ENCODE peak calls at places on chromosomes 2 and 18, in four cellular contexts. F is CD4-positive, alpha-beta T cell; P is activated B cell treated with CpG ODN at 0.5 μM for 24 hours; W is AG10803. X is an unnamed sample.

GRCh38 chr18:48168861-48169260 is 238.4 kb upstream of the SMAD2 start:
- DNase-seq in F (no peak), P (no peak), W (no peak), X (no peak)

GRCh38 chr2:240604291-240604938 is 17.9 kb downstream of the CAPN10 start:
- DNase-seq in F (no peak), P (no peak), W (peak; percentile 16), X (peak; percentile 52)

GRCh38 chr18:79625195-79625923 is 54.2 kb upstream of the CTDP1 start:
- DNase-seq in F (no peak), P (peak; percentile 42), W (no peak), X (no peak)

GRCh38 chr2:239910404-239910803 is 114.7 kb downstream of the NDUFA10 start:
- DNase-seq in F (no peak), P (no peak), W (no peak), X (no peak)

GRCh38 chr18:3924455-3924854 is 474.5 kb downstream of the TGIF1 start:
- DNase-seq in F (no peak), P (no peak), W (no peak), X (no peak)

GRCh38 chr18:59690216-59691045 is 6.8 kb downstream of the CCBE1 start:
- DNase-seq in F (no peak), P (no peak), W (peak; percentile 45), X (no peak)

GRCh38 chr2:179354739-179355537 is 90.3 kb upstream of the SESTD1 start:
- DNase-seq in F (no peak), P (no peak), W (no peak), X (no peak)

GRCh38 chr2:204706939-204707338 is 161.7 kb downstream of the PARD3B start:
- DNase-seq in F (no peak), P (no peak), W (peak; percentile 34), X (no peak)

GRCh38 chr18:830315-830901 is 18.4 kb upstream of the YES1 start:
- DNase-seq in F (no peak), P (no peak), W (peak; percentile 57), X (no peak)

GRCh38 chr2:15905986-15906491 is 34.3 kb upstream of the MYCN start:
- DNase-seq in F (no peak), P (no peak), W (no peak), X (no peak)

GRCh38 chr2:65639156-65639876 is 206.9 kb upstream of the SPRED2 start:
- DNase-seq in F (no peak), P (no peak), W (peak; percentile 34), X (peak; percentile 23)

GRCh38 chr2:191230174-191230573 is 15.0 kb upstream of the MYO1B start:
- DNase-seq in F (no peak), P (no peak), W (peak; percentile 97), X (peak; percentile 80)

GRCh38 chr2:45610281-45611019 is 617 bp downstream of the SRBD1 start:
- DNase-seq in F (peak; percentile 28), P (peak; percentile 43), W (peak; percentile 56), X (peak; percentile 50)

GRCh38 chr2:209321581-209321980 is 102.3 kb upstream of the MAP2 start:
- DNase-seq in F (no peak), P (no peak), W (no peak), X (no peak)

GRCh38 chr2:225468131-225468530 is 68.6 kb downstream of the NYAP2 start:
- DNase-seq in F (no peak), P (no peak), W (no peak), X (peak; percentile 4)

GRCh38 chr2:143442203-143442602 is 313.0 kb downstream of the ARHGAP15 start:
- DNase-seq in F (no peak), P (no peak), W (no peak), X (no peak)

GRCh38 chr2:231926761-231927565 is 767 bp upstream of the NPPC start:
- DNase-seq in F (no peak), P (no peak), W (no peak), X (no peak)

GRCh38 chr2:128520787-128521186 is 202.1 kb upstream of the HS6ST1 start:
- DNase-seq in F (no peak), P (no peak), W (no peak), X (no peak)

GRCh38 chr2:48844418-48845155 is 89.1 kb upstream of the LHCGR start:
- DNase-seq in F (no peak), P (no peak), W (peak; percentile 56), X (no peak)

GRCh38 chr18:56550121-56550520 is 88.3 kb downstream of the TXNL1 start:
- DNase-seq in F (no peak), P (no peak), W (no peak), X (no peak)

GRCh38 chr18:58230438-58231179 is 186.6 kb downstream of the NEDD4L start:
- DNase-seq in F (no peak), P (no peak), W (peak; percentile 27), X (no peak)

GRCh38 chr2:187782301-187782700 is 228.1 kb upstream of the TFPI start:
- DNase-seq in F (no peak), P (no peak), W (no peak), X (no peak)

DNA sequence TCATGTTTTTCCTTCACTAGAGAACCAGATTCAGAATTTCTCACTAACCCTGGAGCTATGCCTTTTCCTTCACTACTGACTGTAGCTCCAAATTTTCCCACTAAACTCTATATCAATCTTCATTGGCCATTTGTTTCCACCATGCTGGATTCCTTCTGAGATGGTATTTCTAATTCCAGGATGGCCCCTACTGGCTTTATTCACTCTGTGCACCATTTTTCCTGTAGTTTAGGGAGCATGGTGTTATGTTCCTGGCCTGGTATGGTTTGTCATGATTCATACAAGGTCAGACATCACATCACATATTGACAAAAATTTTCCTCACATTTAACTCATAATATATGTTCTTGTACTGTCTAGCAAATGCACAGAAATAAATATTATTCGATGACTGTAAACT is 229.2 kb upstream of the TFPI start:
- DNase-seq in F (no peak), P (no peak), W (no peak), X (peak; percentile 4)
- TF ChIP-seq CTCF in F (no peak), P (no peak), W (no peak), X (peak; percentile 28)

DNA sequence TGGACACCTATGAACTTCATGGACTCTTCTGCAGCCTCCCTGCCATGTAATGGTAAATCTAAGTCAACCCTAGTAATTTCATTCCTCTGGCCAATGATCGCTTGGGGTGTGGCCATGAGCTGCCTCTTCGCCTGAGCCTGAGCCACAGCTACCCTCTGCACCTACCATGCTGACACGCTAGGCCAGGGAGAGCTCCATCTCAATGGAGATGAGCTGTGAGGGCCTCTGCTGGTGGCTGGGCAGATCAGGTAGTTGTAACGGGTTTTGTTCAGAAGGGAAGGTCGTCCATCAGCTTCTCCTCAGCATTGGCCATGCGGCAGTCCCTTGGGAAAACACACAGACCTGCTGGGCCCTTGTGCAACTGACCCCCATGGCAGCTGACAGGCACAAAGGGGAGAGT is 24.4 kb downstream of the MPHOSPH10 start:
- DNase-seq in F (no peak), P (no peak), W (no peak), X (no peak)
- TF ChIP-seq CTCF in F (no peak), P (no peak), W (no peak), X (no peak)

DNA sequence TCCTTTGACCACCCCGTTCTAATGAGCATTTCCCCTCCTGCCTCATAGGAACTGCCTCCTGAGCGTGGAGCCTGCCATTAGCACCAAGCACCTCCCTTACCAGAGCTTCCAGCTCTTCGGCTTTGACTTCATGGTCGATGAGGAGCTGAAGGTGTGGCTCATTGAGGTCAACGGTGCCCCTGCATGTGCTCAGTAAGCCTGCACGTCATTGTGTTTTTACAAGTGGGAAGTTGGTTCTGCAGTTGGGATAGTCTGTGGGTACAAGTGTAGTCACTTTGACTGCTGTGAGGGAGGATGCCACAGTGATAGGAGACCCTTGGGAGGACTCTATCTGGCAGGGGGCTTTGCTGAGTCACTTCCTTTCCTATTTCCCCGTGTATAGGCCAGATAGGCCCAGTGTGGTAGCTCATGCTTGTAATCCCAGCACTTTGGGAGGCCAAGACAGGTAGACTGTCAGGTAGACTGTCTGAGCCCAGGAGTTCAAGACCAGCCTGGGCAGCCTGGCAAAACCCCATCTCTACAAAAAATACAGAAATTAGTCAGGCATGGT is 22.0 kb upstream of the POLR1B start:
- DNase-seq in F (no peak), P (no peak), W (no peak), X (no peak)
- TF ChIP-seq CTCF in F (no peak), P (no peak), W (no peak), X (no peak)

GRCh38 chr2:37263839-37264238 is 32.4 kb downstream of the NDUFAF7 start:
- DNase-seq in F (no peak), P (no peak), W (no peak), X (no peak)
- TF ChIP-seq CTCF in F (no peak), P (no peak), W (no peak), X (no peak)

DNA sequence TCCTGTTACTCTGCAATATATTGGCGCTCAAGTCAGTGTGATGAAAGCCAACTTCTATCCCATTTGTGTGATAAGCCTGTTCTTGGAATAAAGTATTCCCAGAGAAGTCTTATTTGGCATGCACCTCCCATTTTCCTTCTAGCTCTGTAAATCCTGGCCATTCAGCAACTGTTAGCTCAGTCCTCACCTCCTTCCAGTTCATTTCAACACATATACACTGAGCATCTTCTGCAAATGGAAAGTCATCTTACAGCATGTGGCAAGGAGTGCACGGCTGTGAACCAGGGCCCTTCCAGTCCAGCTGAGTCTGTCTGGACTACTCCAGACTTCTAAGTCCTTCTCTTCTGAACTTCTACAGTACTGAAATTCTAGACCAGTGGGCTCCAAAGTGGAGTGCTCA is 53.1 kb downstream of the SPATS2L start:
- DNase-seq in F (no peak), P (no peak), W (no peak), X (no peak)
- TF ChIP-seq CTCF in F (no peak), P (no peak), W (no peak), X (no peak)

GRCh38 chr2:30341500-30342267 is 105.4 kb upstream of the LCLAT1 start:
- DNase-seq in F (no peak), P (no peak), W (no peak), X (no peak)
- TF ChIP-seq CTCF in F (no peak), P (no peak), W (no peak), X (no peak)

GRCh38 chr2:28228419-28228995 is 164.2 kb upstream of the FOSL2 start:
- DNase-seq in F (no peak), P (no peak), W (peak; percentile 82), X (no peak)
- TF ChIP-seq CTCF in F (no peak), P (no peak), W (peak; percentile 50), X (peak; percentile 43)